ENCODE peak calls at places on chromosomes 13 and 19, in seven cellular contexts. I is ascending aorta, U is HCT116, K is body of pancreas, N is left ventricle myocardium inferior, S is astrocyte of the spinal cord, P is cardiac muscle cell. F is an unnamed sample.

GRCh38 chr13:81609335-81609734 is 1268.4 kb upstream of the SPRY2 start:
- DNase-seq in N (no peak), I (no peak), P (no peak), S (no peak), K (no peak), U (no peak), F (no peak)

GRCh38 chr19:35490364-35490763 is at the start of gene KRTDAP:
- DNase-seq in S (no peak), P (no peak), K (no peak), N (no peak), U (no peak), I (no peak), F (no peak)

GRCh38 chr19:19459099-19459498 is 53.6 kb downstream of the GATAD2A start:
- DNase-seq in U (no peak), N (no peak), K (no peak), I (no peak), S (peak; percentile 45), P (peak; percentile 37), F (no peak)

GRCh38 chr13:66974174-66974573 is 256.0 kb downstream of the PCDH9 start:
- DNase-seq in S (no peak), K (no peak), U (no peak), I (no peak), P (no peak), N (no peak), F (no peak)

GRCh38 chr13:53782400-53783030 is 753.9 kb downstream of the OLFM4 start:
- DNase-seq in K (peak; percentile 36), P (peak; percentile 62), U (no peak), I (no peak), S (peak; percentile 63), N (no peak), F (no peak)

GRCh38 chr13:60229708-60230272 is 66.1 kb upstream of the DIAPH3 start:
- DNase-seq in U (no peak), S (no peak), P (peak; percentile 6), K (no peak), N (no peak), I (no peak), F (no peak)

GRCh38 chr19:58406818-58407657 is 1.4 kb upstream of the ZNF584 start:
- DNase-seq in I (no peak), K (no peak), P (no peak), S (no peak), N (no peak), U (no peak), F (no peak)

GRCh38 chr13:28867564-28867963 is 47.4 kb downstream of the MTUS2 start:
- DNase-seq in N (peak; percentile 26), S (no peak), K (no peak), P (no peak), I (no peak), U (no peak), F (no peak)

GRCh38 chr19:8311461-8312260 is 3.5 kb upstream of the CD320 start:
- DNase-seq in S (no peak), K (no peak), P (no peak), U (no peak), I (no peak), N (peak; percentile 47), F (no peak)

GRCh38 chr19:38209671-38210457 is 14.2 kb downstream of the DPF1 start:
- DNase-seq in P (peak; percentile 52), S (peak; percentile 35), N (peak; percentile 88), U (no peak), K (no peak), I (peak; percentile 69), F (no peak)

GRCh38 chr13:73000027-73000674 is 58.7 kb upstream of the KLF5 start:
- DNase-seq in S (peak; percentile 55), K (no peak), N (no peak), P (peak; percentile 52), I (no peak), U (peak; percentile 26), F (peak; percentile 29)

GRCh38 chr13:111011899-111012298 is 97.0 kb upstream of the ANKRD10 start:
- DNase-seq in I (no peak), K (no peak), N (no peak), S (no peak), U (no peak), P (no peak), F (no peak)

GRCh38 chr13:80118507-80118906 is 222.4 kb downstream of the SPRY2 start:
- DNase-seq in S (no peak), P (no peak), K (no peak), N (no peak), U (no peak), I (no peak), F (no peak)

GRCh38 chr19:50418186-50419021 is at the start of gene SPIB:
- DNase-seq in P (no peak), N (no peak), U (no peak), K (no peak), I (no peak), S (no peak), F (peak; percentile 81)

GRCh38 chr19:16397791-16398529 is 73.3 kb downstream of the KLF2 start:
- DNase-seq in K (no peak), S (no peak), I (no peak), N (no peak), P (no peak), U (no peak), F (no peak)

GRCh38 chr13:40629678-40630384 is 36.6 kb downstream of the FOXO1 start:
- DNase-seq in I (no peak), P (no peak), S (no peak), N (no peak), U (no peak), K (no peak), F (peak; percentile 58)

GRCh38 chr19:48627211-48627864 is 8.0 kb downstream of the SPHK2 start:
- DNase-seq in I (no peak), K (no peak), N (no peak), P (no peak), S (no peak), U (no peak), F (no peak)

GRCh38 chr19:51803965-51804364 is 9.0 kb downstream of the FPR3 start:
- DNase-seq in I (no peak), S (no peak), N (no peak), P (peak; percentile 55), K (no peak), U (no peak), F (no peak)

GRCh38 chr19:30911491-30911890 is 437.7 kb downstream of the TSHZ3 start:
- DNase-seq in S (no peak), U (no peak), N (no peak), K (no peak), I (no peak), P (no peak), F (no peak)

GRCh38 chr13:37097008-37097579 is 8.4 kb downstream of the CSNK1A1L start:
- DNase-seq in N (no peak), P (no peak), S (peak; percentile 24), K (no peak), U (no peak), I (no peak), F (no peak)

GRCh38 chr13:109009756-109010155 is 380.3 kb downstream of the MYO16 start:
- DNase-seq in U (no peak), P (no peak), S (no peak), K (no peak), N (no peak), I (no peak), F (no peak)

GRCh38 chr13:91185294-91185863 is 162.1 kb upstream of the MIR17HG start:
- DNase-seq in U (peak; percentile 7), N (no peak), K (no peak), P (peak; percentile 47), I (no peak), S (peak; percentile 46), F (no peak)
- TF ChIP-seq CTCF in U (no peak), N (peak; percentile 54), K (peak; percentile 17), P (peak; percentile 30), I (no peak), S (peak; percentile 23), F (no peak)

DNA sequence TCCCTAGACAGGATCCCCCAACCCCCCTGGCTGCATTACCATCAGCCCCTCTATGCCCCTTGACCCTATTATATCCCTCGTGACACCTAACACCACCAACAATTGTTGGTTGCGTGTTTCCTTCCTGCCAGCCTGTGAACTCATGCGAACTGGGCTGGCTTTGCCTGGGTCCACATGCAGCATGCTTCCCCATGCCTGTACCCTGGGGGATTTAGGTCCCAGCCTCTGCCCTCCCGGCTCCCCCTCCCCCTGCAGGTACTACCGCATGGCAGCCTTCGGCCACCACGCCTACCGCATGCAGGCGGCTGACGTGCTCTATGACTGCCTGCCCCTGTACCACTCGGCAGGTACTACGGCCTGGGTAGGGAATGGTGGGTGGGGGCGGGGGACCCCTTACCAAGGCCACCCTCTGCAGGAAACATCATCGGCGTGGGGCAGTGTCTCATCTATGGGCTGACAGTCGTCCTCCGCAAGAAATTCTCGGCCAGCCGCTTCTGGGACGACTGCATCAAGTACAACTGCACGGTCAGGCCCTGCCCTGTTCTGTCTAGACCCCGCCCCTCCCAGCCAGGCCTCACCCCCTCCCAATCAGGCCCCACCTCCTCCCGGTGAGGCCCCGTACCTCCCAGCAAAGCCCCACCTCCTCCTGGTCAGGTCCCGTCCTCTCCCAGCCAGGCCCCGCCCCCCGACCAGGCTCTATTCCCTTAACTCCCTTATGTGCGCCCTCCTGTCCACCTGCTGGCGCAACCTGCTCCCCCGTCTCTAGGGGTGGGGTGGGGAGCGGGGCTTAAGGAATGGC is 18.5 kb downstream of the SLC27A1 start:
- DNase-seq in N (peak; percentile 59), P (peak; percentile 38), S (no peak), U (peak; percentile 83), K (peak; percentile 91), I (no peak), F (peak; percentile 82)
- H3K4me3 ChIP-seq in N (peak overlapping the region; percentile 43), P (peak overlapping the region; percentile 3), S (no peak overlapping the region), U (peak overlapping the region; percentile 43), K (no peak overlapping the region), I (no peak overlapping the region), F (no peak overlapping the region)

DNA sequence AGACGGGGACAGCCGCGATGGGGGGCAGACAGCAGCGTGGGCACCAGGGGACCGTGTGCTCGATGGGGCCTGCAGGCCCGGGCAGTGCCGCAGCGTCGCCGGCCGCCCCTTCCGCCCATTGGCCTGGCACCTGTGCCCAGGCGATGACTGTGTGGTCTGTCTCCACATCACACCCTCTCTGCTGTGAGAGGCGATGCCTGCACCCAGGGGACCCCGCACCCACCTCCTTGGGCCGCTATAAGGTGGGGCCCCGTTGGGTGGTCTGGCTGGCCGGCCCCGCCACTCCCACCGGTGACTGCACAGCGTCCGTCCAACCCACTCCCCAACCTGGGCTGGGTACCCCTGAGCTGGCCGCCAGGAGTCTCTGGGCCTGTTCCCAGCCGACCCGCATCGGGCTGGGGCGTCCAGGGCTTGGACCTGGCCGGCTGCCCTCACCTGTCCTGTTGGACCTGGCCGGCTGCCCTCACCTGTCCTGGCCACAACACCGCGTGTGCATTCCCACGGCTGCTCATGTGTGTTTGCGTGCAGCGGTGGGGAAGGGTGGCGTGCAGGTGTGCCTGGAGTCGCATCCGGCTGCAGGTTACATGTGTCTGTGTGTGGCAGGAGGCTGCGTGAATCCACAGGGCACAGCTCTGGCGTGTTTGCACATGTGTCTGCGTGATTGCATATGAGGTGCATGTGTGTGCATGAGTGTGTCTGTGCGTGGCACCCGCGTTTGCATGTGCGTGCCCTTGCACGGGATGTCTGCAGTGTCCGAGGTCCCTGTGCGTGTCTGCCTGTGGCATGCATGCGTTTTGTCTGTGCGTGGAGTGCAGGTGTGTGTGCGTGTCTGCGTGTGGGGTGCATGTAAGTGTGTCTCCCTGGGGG is 3.1 kb downstream of the EFNA2 start:
- DNase-seq in N (no peak), U (no peak), P (no peak), S (no peak), K (no peak), I (no peak), F (no peak)
- TF ChIP-seq CTCF in N (no peak), U (no peak), P (no peak), S (no peak), K (no peak), I (no peak), F (no peak)

DNA sequence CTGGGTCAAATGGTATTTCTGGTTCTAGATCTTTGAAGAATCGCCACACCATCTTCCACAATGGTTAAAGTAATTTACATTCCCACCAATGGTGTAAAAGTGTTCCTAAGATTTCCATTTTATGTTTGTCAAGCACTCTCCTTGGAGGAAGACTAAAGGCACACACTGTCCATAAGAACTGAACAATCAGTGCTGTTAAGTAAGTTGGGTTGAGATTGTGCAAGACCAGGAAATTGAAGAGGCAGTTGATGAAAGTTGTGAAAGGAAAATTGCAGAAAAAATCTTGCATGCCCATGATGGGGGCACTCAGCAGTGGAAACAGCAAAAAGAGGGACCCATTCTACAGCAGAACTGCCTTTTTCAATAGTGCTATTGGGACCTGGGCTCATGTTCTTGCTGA is 323.6 kb downstream of the DLEU7 start:
- DNase-seq in U (no peak), K (no peak), N (no peak), P (peak; percentile 51), I (no peak), S (no peak), F (no peak)
- H3K4me3 ChIP-seq in U (no peak overlapping the region), K (no peak overlapping the region), N (no peak overlapping the region), P (no peak overlapping the region), I (no peak overlapping the region), S (no peak overlapping the region), F (no peak overlapping the region)